ENCODE peak calls at places on chromosomes 7 and 10, in four cellular contexts. C is omental fat pad, Z is GM20000, K is bronchial epithelial cell. S is an unnamed sample.

GRCh38 chr7:36262286-36262685 is 109.2 kb downstream of the EEPD1 start:
- DNase-seq in C (no peak), K (no peak), Z (no peak), S (no peak)

GRCh38 chr7:140029072-140029471 is 33.7 kb downstream of the PARP12 start:
- DNase-seq in K (no peak), C (no peak), Z (no peak), S (no peak)

GRCh38 chr7:130149575-130150139 is 55.5 kb downstream of the TMEM209 start:
- DNase-seq in Z (peak), C (no peak), K (no peak), S (no peak)

GRCh38 chr10:60649485-60650271 is 128.6 kb upstream of the CDK1 start:
- DNase-seq in Z (no peak), C (no peak), K (no peak), S (no peak)

GRCh38 chr10:71259815-71260501 is 47.6 kb downstream of the UNC5B start:
- DNase-seq in C (no peak), K (peak), Z (no peak), S (no peak)

GRCh38 chr7:131488361-131488760 is 68.1 kb downstream of the PODXL start:
- DNase-seq in K (peak), Z (no peak), C (no peak), S (no peak)

GRCh38 chr7:138875794-138876193 is 77.8 kb upstream of the ATP6V0A4 start:
- DNase-seq in Z (no peak), C (no peak), K (peak), S (no peak)

GRCh38 chr10:101050206-101051069 is 11.4 kb upstream of the KAZALD1 start:
- DNase-seq in Z (peak), C (no peak), K (no peak), S (no peak)

GRCh38 chr7:158829021-158829341 is 328 bp downstream of the ESYT2 start:
- DNase-seq in C (no peak), Z (peak), K (peak), S (no peak)

GRCh38 chr10:125159932-125160855 is at the start of gene CTBP2:
- DNase-seq in K (no peak), C (no peak), Z (peak), S (no peak)

GRCh38 chr10:73991846-73992245 is 6.1 kb upstream of the VCL start:
- DNase-seq in K (no peak), Z (peak), C (no peak), S (no peak)

GRCh38 chr10:649798-650690 is 39.4 kb downstream of the DIP2C start:
- DNase-seq in Z (no peak), K (no peak), C (no peak), S (no peak)

GRCh38 chr10:1401056-1401965 is 336.0 kb downstream of the ADARB2 start:
- DNase-seq in Z (no peak), K (no peak), C (no peak), S (no peak)

GRCh38 chr10:117464176-117464575 is 78.4 kb upstream of the EMX2 start:
- DNase-seq in C (no peak), K (no peak), Z (no peak), S (no peak)

GRCh38 chr7:50304158-50304910 is at the start of gene IKZF1:
- DNase-seq in K (peak), Z (peak), C (no peak), S (no peak)

GRCh38 chr7:121798896-121799295 is 74.1 kb upstream of the PTPRZ1 start:
- DNase-seq in C (no peak), K (peak), Z (no peak), S (no peak)

GRCh38 chr7:13989138-13989943 is at the start of gene ETV1:
- DNase-seq in C (peak), K (peak), Z (no peak), S (peak)